ENCODE peak calls at places on chromosomes 4 and X, in seven cellular contexts. M is ascending aorta; F is uterus; O is AG04450; L is HCT116; U is heart left ventricle; C is CD8-positive, alpha-beta memory T cell. A is an unnamed sample. For H3K9me3, the result is how much of the 10 kb centered on the place peaks cover.

GRCh38 chr4:100738388-100739165 is 220.8 kb upstream of the EMCN start:
- DNase-seq in M (peak), F (no peak), O (peak), L (peak), U (no peak), C (no peak), A (peak)

GRCh38 chr4:83905952-83906351 is 370.0 kb downstream of the GPAT3 start:
- DNase-seq in M (no peak), F (no peak), O (no peak), L (no peak), U (no peak), C (no peak), A (peak)

GRCh38 chr4:47222276-47222675 is 190.9 kb downstream of the GABRB1 start:
- DNase-seq in M (no peak), F (no peak), O (no peak), L (no peak), U (no peak), C (no peak), A (no peak)

GRCh38 chr4:119785963-119786362 is 157.4 kb upstream of the PDE5A start:
- DNase-seq in M (no peak), F (no peak), O (no peak), L (peak), U (no peak), C (no peak), A (peak)

GRCh38 chrX:119758682-119759332 is 419 bp downstream of the SOWAHD start:
- DNase-seq in M (no peak), F (no peak), O (no peak), L (no peak), U (peak), C (peak), A (peak)

GRCh38 chrX:38561126-38561868 is at the start of gene TSPAN7:
- DNase-seq in M (peak), F (peak), O (peak), L (peak), U (peak), C (peak), A (peak)

GRCh38 chr4:133960975-133961374 is 240.6 kb downstream of the PABPC4L start:
- DNase-seq in M (no peak), F (no peak), O (no peak), L (no peak), U (no peak), C (no peak), A (no peak)

GRCh38 chr4:67776746-67777145 is 22.6 kb upstream of the GNRHR start:
- DNase-seq in M (no peak), F (no peak), O (no peak), L (no peak), U (no peak), C (no peak), A (no peak)

GRCh38 chrX:54714424-54714823 is 83.6 kb downstream of the ITIH6 start:
- DNase-seq in M (no peak), F (no peak), O (no peak), L (no peak), U (no peak), C (no peak), A (no peak)

GRCh38 chr4:55793479-55793878 is 26.1 kb upstream of the EXOC1L start:
- DNase-seq in M (no peak), F (no peak), O (no peak), L (no peak), U (no peak), C (no peak), A (no peak)

GRCh38 chr4:6932475-6932874 is 22.8 kb downstream of the TBC1D14 start:
- DNase-seq in M (no peak), F (no peak), O (no peak), L (no peak), U (no peak), C (no peak), A (peak)

GRCh38 chr4:138911903-138912713 is 103.5 kb upstream of the NOCT start:
- DNase-seq in M (no peak), F (no peak), O (no peak), L (no peak), U (no peak), C (no peak), A (peak)

GRCh38 chrX:16946971-16947562 is 609 bp downstream of the REPS2 start:
- DNase-seq in M (no peak), F (peak), O (no peak), L (no peak), U (peak), C (no peak), A (peak)

GRCh38 chr4:157221895-157222763 is 1.6 kb downstream of the GRIA2 start:
- DNase-seq in M (peak), F (peak), O (no peak), L (no peak), U (no peak), C (no peak), A (no peak)

GRCh38 chr4:172547724-172548123 is 620.9 kb upstream of the GALNT7 start:
- DNase-seq in M (no peak), F (no peak), O (no peak), L (no peak), U (no peak), C (no peak), A (no peak)

GRCh38 chr4:70787496-70787895 is 52.2 kb downstream of the GRSF1 start:
- DNase-seq in M (no peak), F (no peak), O (no peak), L (no peak), U (no peak), C (no peak), A (no peak)

GRCh38 chr4:130600706-130601105 is 1504.8 kb downstream of the C4orf33 start:
- DNase-seq in M (no peak), F (no peak), O (no peak), L (no peak), U (no peak), C (no peak), A (no peak)

GRCh38 chr4:129682586-129682985 is 586.6 kb downstream of the C4orf33 start:
- DNase-seq in M (no peak), F (no peak), O (no peak), L (no peak), U (no peak), C (no peak), A (no peak)

GRCh38 chr4:38529189-38530115 is 134.5 kb upstream of the KLF3 start:
- DNase-seq in M (peak), F (no peak), O (no peak), L (no peak), U (peak), C (peak), A (peak)

GRCh38 chr4:158769175-158769831 is 477 bp downstream of the FNIP2 start:
- DNase-seq in M (peak), F (peak), O (no peak), L (no peak), U (peak), C (peak), A (peak)

GRCh38 chr4:142567199-142567598 is 278.9 kb downstream of the INPP4B start:
- DNase-seq in M (no peak), F (no peak), O (no peak), L (peak), U (no peak), C (peak), A (no peak)

GRCh38 chrX:39755152-39756032 is 342.4 kb downstream of the BCOR start:
- DNase-seq in M (peak), F (peak), O (peak), L (peak), U (peak), C (no peak), A (peak)

GRCh38 chr4:173398251-173398650 is 665 bp downstream of the SCRG1 start:
- DNase-seq in M (no peak), F (no peak), O (no peak), L (no peak), U (no peak), C (no peak), A (no peak)

GRCh38 chr4:138831943-138832342 is 183.6 kb upstream of the NOCT start:
- DNase-seq in M (no peak), F (no peak), O (no peak), L (no peak), U (no peak), C (no peak), A (no peak)

GRCh38 chr4:40493160-40493559 is 136.5 kb downstream of the RBM47 start:
- DNase-seq in M (no peak), F (no peak), O (no peak), L (no peak), U (no peak), C (no peak), A (no peak)

GRCh38 chr4:17323619-17324400 is 188.1 kb downstream of the QDPR start:
- DNase-seq in M (no peak), F (no peak), O (no peak), L (no peak), U (no peak), C (no peak), A (no peak)

GRCh38 chrX:67614414-67614813 is 70.6 kb downstream of the AR start:
- DNase-seq in M (no peak), F (no peak), O (no peak), L (no peak), U (no peak), C (no peak), A (no peak)

GRCh38 chr4:56544573-56545131 is 39.1 kb downstream of the ARL9 start:
- DNase-seq in M (peak), F (peak), O (peak), L (peak), U (peak), C (peak), A (peak)

GRCh38 chr4:116598155-116598979 is 487.0 kb downstream of the TRAM1L1 start:
- DNase-seq in M (no peak), F (no peak), O (no peak), L (no peak), U (no peak), C (no peak), A (no peak)

GRCh38 chr4:161929966-161930365 is 233.8 kb downstream of the FSTL5 start:
- DNase-seq in M (no peak), F (no peak), O (no peak), L (no peak), U (no peak), C (no peak), A (no peak)

GRCh38 chr4:54433686-54434085 is 204.6 kb downstream of the PDGFRA start:
- DNase-seq in M (no peak), F (no peak), O (no peak), L (peak), U (no peak), C (no peak), A (no peak)

GRCh38 chr4:15682340-15682725 is 706 bp downstream of the FAM200B start:
- DNase-seq in M (no peak), F (no peak), O (no peak), L (no peak), U (no peak), C (no peak), A (no peak)

GRCh38 chr4:256492-256891 is 48.8 kb downstream of the ZNF732 start:
- DNase-seq in M (no peak), F (no peak), O (no peak), L (no peak), U (no peak), C (no peak), A (no peak)
- H3K9me3 ChIP-seq in M (half or more), F (under half), O (under half), L (under half), U (half or more), C (under half), A (under half)

DNA sequence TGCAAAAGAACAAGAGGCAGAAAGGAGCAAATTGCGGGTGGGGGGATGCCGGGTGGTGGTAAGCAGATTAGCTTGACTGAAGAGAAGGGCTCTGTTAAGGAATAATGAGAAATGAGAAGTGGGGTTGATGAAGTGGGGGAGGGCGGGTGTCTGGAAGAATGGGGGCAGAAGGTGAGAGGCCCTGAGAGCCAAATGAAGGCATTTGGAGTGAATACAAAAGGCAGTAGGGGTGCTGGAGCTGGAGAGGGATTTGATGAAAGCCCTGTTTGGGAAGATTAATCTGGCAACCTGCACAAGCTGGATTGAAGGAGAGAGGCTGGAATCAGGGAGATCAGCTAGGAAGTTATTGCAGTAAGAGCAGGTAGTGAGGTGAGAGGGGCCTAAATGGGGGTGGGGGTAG is 82.1 kb downstream of the GUCY2F start:
- DNase-seq in M (no peak), F (no peak), O (no peak), L (no peak), U (no peak), C (no peak), A (no peak)
- H3K27ac ChIP-seq in M (no peak), F (no peak), O (no peak), L (no peak), U (no peak), C (no peak), A (no peak)

GRCh38 chr4:43244688-43245382 is 352.3 kb downstream of the GRXCR1 start:
- DNase-seq in M (no peak), F (no peak), O (no peak), L (no peak), U (no peak), C (no peak), A (no peak)
- H3K9me3 ChIP-seq in M (under half), F (under half), O (under half), L (under half), U (under half), C (under half), A (under half)

GRCh38 chr4:185257694-185258093 is 48.3 kb downstream of the SNX25 start:
- DNase-seq in M (no peak), F (no peak), O (no peak), L (no peak), U (no peak), C (no peak), A (no peak)

GRCh38 chr4:185257086-185257485 is 47.7 kb downstream of the SNX25 start:
- DNase-seq in M (no peak), F (no peak), O (no peak), L (no peak), U (no peak), C (no peak), A (no peak)

GRCh38 chr4:185256444-185256843 is 47.0 kb downstream of the SNX25 start:
- DNase-seq in M (no peak), F (no peak), O (no peak), L (peak), U (no peak), C (no peak), A (no peak)

GRCh38 chr4:185254434-185254833 is 45.0 kb downstream of the SNX25 start:
- DNase-seq in M (no peak), F (no peak), O (no peak), L (no peak), U (no peak), C (peak), A (no peak)

DNA sequence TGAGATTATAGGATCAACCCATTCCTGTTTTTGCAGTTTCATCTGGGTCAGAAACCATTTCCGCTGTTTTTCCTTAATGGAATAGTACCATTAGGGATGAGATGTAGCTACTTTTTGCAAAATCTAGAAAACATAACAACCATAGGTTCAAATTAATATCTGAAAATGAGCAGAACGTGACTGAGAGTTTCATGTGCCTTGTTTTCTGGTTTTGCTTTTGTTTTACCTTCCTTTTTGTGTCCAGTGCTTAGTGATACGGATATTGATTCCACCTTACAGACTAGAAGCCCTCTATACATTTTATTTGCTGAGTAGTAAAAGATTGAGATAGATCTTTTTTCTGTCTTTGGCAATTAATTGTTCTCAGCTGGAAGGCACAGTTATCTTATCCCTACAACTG is 46.5 kb downstream of the SNX25 start:
- DNase-seq in M (no peak), F (no peak), O (no peak), L (no peak), U (no peak), C (no peak), A (no peak)
- H3K27ac ChIP-seq in M (no peak), F (no peak), O (no peak), L (no peak), U (no peak), C (peak), A (no peak)

GRCh38 chr4:314296-314903 is 9.1 kb upstream of the ZNF732 start:
- DNase-seq in M (no peak), F (no peak), O (no peak), L (no peak), U (no peak), C (no peak), A (no peak)
- H3K9me3 ChIP-seq in M (under half), F (under half), O (under half), L (under half), U (under half), C (under half), A (under half)

GRCh38 chr4:94517492-94517891 is 65.8 kb downstream of the PDLIM5 start:
- DNase-seq in M (no peak), F (no peak), O (no peak), L (no peak), U (no peak), C (no peak), A (no peak)

GRCh38 chr4:94516067-94516466 is 64.3 kb downstream of the PDLIM5 start:
- DNase-seq in M (no peak), F (no peak), O (peak), L (no peak), U (no peak), C (no peak), A (no peak)

GRCh38 chr4:94516999-94517398 is 65.3 kb downstream of the PDLIM5 start:
- DNase-seq in M (no peak), F (no peak), O (no peak), L (peak), U (no peak), C (no peak), A (no peak)

GRCh38 chr4:94519925-94520789 is 68.4 kb downstream of the PDLIM5 start:
- DNase-seq in M (no peak), F (no peak), O (no peak), L (no peak), U (no peak), C (no peak), A (no peak)

GRCh38 chr4:94519019-94519418 is 67.3 kb downstream of the PDLIM5 start:
- DNase-seq in M (no peak), F (no peak), O (no peak), L (no peak), U (no peak), C (no peak), A (no peak)
- H3K27ac ChIP-seq in M (peak), F (peak), O (no peak), L (no peak), U (peak), C (no peak), A (peak)

GRCh38 chr4:386708-387105 is 49.1 kb downstream of the ZNF141 start:
- DNase-seq in M (no peak), F (no peak), O (no peak), L (no peak), U (no peak), C (no peak), A (no peak)
- H3K9me3 ChIP-seq in M (half or more), F (under half), O (half or more), L (under half), U (half or more), C (under half), A (under half)

GRCh38 chr4:105588252-105588651 is 35.8 kb downstream of the ARHGEF38 start:
- DNase-seq in M (no peak), F (no peak), O (no peak), L (no peak), U (no peak), C (no peak), A (no peak)

GRCh38 chr4:105587851-105588250 is 35.4 kb downstream of the ARHGEF38 start:
- DNase-seq in M (no peak), F (no peak), O (no peak), L (no peak), U (no peak), C (no peak), A (no peak)

DNA sequence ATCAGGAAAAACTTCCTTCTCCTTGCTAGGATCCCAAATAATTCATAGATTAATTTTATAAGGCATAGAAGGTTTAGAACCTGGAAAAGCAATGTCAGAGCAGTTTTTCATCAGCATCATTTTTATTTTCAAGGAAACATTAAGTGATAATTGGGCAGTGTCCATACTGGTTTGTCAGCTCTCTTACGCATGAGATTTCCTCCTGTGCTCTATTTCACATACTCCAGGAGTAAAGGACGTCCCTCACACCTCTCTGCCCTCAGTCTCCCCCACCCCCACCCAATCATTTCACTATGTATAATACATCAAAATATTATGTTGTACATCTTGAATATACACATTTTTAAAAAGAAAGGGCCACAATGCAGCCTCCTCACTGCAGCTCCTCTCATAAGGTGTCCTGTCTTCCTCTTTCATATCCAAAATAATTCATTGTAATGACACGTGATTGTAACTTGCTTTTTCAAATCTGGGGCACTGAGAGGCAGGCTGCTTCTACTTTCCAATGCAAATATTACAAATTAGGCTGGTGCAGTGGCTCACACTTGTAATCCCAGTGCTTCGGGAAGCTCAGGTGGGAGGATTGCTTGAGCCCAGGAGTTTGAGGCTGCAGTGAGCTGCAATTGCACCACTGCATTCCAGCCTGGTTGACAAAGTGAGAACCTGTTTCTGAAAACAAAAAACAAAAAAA is 34.4 kb downstream of the ARHGEF38 start:
- DNase-seq in M (no peak), F (no peak), O (no peak), L (no peak), U (no peak), C (no peak), A (no peak)
- H3K27ac ChIP-seq in M (no peak), F (no peak), O (no peak), L (no peak), U (no peak), C (no peak), A (no peak)

A was measured in right cardiac atrium.